ENCODE peak calls at places on chromosomes 11 and 22, in four cellular contexts. A is WTC11, J is K562, M is HepG2. L is an unnamed sample.
A peak's percentile ranks its signal among the peaks of the same experiment; 100 is the strongest.

GRCh38 chr11:117826360-117826635 is 1.8 kb upstream of the FXYD2 start:
- DNase-seq in A (no peak), J (no peak), M (no peak), L (no peak)

GRCh38 chr11:128905345-128906184 is 14.4 kb downstream of the KCNJ5 start:
- DNase-seq in A (peak; percentile 69), J (peak; percentile 15), M (no peak), L (peak; percentile 86)

GRCh38 chr22:37818397-37819099 is 4.6 kb upstream of the GALR3 start:
- DNase-seq in A (peak; percentile 75), J (no peak), M (no peak), L (no peak)

GRCh38 chr11:14635559-14635958 is 8.0 kb upstream of the PDE3B start:
- DNase-seq in A (no peak), J (no peak), M (no peak), L (no peak)

GRCh38 chr11:60924110-60924905 is at the start of gene TMEM132A:
- DNase-seq in A (peak; percentile 85), J (peak; percentile 50), M (peak; percentile 37), L (peak; percentile 99)

GRCh38 chr22:27400811-27401210 is 400.7 kb downstream of the MN1 start:
- DNase-seq in A (no peak), J (no peak), M (no peak), L (no peak)

GRCh38 chr11:133927690-133928627 is 28.8 kb downstream of the IGSF9B start:
- DNase-seq in A (peak; percentile 83), J (peak; percentile 58), M (peak; percentile 36), L (peak; percentile 94)

GRCh38 chr11:115521874-115522273 is 17.7 kb upstream of the CADM1 start:
- DNase-seq in A (no peak), J (no peak), M (no peak), L (no peak)

GRCh38 chr11:57458410-57459111 is 1.8 kb upstream of the RTN4RL2 start:
- DNase-seq in A (peak; percentile 74), J (peak; percentile 58), M (no peak), L (peak; percentile 84)

GRCh38 chr22:30582051-30582450 is 7.6 kb upstream of the GAL3ST1 start:
- DNase-seq in A (no peak), J (no peak), M (no peak), L (no peak)

GRCh38 chr11:114135737-114136151 is 76.2 kb downstream of the ZBTB16 start:
- DNase-seq in A (no peak), J (no peak), M (no peak), L (no peak)

GRCh38 chr11:118928870-118929495 is 3.3 kb upstream of the BCL9L start:
- DNase-seq in A (no peak), J (peak; percentile 58), M (peak; percentile 36), L (peak; percentile 80)

GRCh38 chr22:22576244-22576988 is 17.4 kb upstream of the PRAME start:
- DNase-seq in A (peak; percentile 84), J (peak; percentile 96), M (peak; percentile 32), L (peak; percentile 79)

GRCh38 chr22:23537421-23537820 is 42.7 kb downstream of the IGLL1 start:
- DNase-seq in A (no peak), J (no peak), M (no peak), L (no peak)

GRCh38 chr11:45021692-45022130 is 71.0 kb upstream of the TP53I11 start:
- DNase-seq in A (peak; percentile 40), J (no peak), M (no peak), L (peak; percentile 33)

GRCh38 chr22:20080445-20080775 is 369 bp downstream of the DGCR8 start:
- DNase-seq in A (peak; percentile 58), J (peak; percentile 96), M (peak; percentile 23), L (peak; percentile 90)

GRCh38 chr11:77411238-77411637 is 62.7 kb downstream of the PAK1 start:
- DNase-seq in A (no peak), J (no peak), M (no peak), L (no peak)

GRCh38 chr11:29214833-29215232 is 802.0 kb downstream of the KCNA4 start:
- DNase-seq in A (no peak), J (no peak), M (no peak), L (no peak)

GRCh38 chr11:25758145-25758661 is 573.7 kb upstream of the ANO3 start:
- DNase-seq in A (no peak), J (no peak), M (no peak), L (no peak)

GRCh38 chr11:88178211-88178610 is 3.0 kb upstream of the RAB38 start:
- DNase-seq in A (no peak), J (no peak), M (no peak), L (no peak)

GRCh38 chr22:45757068-45757467 is 85.4 kb downstream of the ATXN10 start:
- DNase-seq in A (peak; percentile 83), J (no peak), M (no peak), L (no peak)

GRCh38 chr11:76313271-76313670 is 67.7 kb downstream of the THAP12 start:
- DNase-seq in A (no peak), J (no peak), M (no peak), L (no peak)

GRCh38 chr22:23233084-23233501 is 52.8 kb downstream of the BCR start:
- DNase-seq in A (no peak), J (no peak), M (no peak), L (peak; percentile 57)

GRCh38 chr11:95084509-95084908 is 5.1 kb upstream of the ENDOD1 start:
- DNase-seq in A (no peak), J (peak; percentile 44), M (no peak), L (no peak)

GRCh38 chr11:100872951-100873350 is 185.9 kb downstream of the ARHGAP42 start:
- DNase-seq in A (no peak), J (no peak), M (no peak), L (no peak)

GRCh38 chr22:35462558-35463230 is 62.8 kb downstream of the MCM5 start:
- DNase-seq in A (no peak), J (no peak), M (no peak), L (no peak)

GRCh38 chr22:38203090-38203810 is 1.5 kb downstream of the MAFF start:
- DNase-seq in A (peak; percentile 56), J (peak; percentile 49), M (peak; percentile 46), L (peak; percentile 50)

GRCh38 chr22:39700565-39700964 is 130.0 kb downstream of the CACNA1I start:
- DNase-seq in A (no peak), J (no peak), M (no peak), L (no peak)

GRCh38 chr11:86741489-86742435 is 58.6 kb upstream of the PRSS23 start:
- DNase-seq in A (no peak), J (no peak), M (peak; percentile 81), L (no peak)

GRCh38 chr11:21921151-21921550 is 271.7 kb upstream of the ANO5 start:
- DNase-seq in A (no peak), J (no peak), M (no peak), L (no peak)

GRCh38 chr11:62553839-62554361 is 7.3 kb upstream of the AHNAK start:
- DNase-seq in A (no peak), J (no peak), M (no peak), L (no peak)

GRCh38 chr11:44726278-44727113 is at the start of gene TSPAN18:
- DNase-seq in A (peak; percentile 62), J (peak; percentile 58), M (no peak), L (peak; percentile 88)

GRCh38 chr11:72333657-72334056 is 89.7 kb upstream of the PHOX2A start:
- DNase-seq in A (peak; percentile 69), J (peak; percentile 71), M (no peak), L (peak; percentile 61)

GRCh38 chr22:48084041-48084748 is 1321.7 kb downstream of the TBC1D22A start:
- DNase-seq in A (no peak), J (no peak), M (no peak), L (no peak)
- TF ChIP-seq FOXJ3 in A (no peak), J (no peak), M (no peak), L (no peak)

DNA sequence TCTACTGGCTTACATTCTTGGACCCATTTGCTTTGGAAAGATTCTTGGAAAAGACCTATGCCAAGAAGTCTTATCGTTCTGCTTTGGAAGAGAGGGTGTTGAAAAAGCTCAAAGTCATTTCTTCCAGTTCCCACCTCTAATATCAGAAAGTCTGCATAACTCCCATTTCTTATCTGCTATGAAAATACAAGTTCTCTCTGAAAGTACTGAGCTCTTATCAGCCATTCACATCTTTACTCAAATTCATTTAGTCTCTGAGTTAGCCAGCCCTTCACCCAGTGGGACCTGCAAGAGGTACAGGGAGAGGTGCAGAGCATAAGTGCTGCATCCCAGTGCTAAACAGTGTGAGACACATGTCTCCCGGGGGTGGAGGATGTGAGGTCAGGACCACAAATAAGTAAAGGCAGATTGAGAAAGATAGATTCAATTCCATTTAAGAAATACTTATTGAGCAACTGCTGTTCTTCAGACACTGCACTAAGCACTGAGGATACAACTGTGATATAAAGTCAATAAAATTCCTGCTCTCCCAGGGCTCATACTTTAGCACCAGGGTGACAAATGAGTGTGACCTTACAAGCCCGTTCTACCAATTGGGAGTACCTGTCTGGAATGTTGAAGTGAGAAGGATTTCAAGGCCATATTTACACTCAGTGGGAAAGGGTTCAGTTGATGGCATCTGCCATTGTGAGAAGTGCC is 76.7 kb downstream of the PISD start:
- DNase-seq in A (no peak), J (peak; percentile 77), M (peak; percentile 61), L (no peak)
- TF ChIP-seq FOXJ3 in A (no peak), J (no peak), M (no peak), L (no peak)

GRCh38 chr11:2202071-2202899 is 30.7 kb upstream of the TH start:
- DNase-seq in A (no peak), J (no peak), M (no peak), L (peak; percentile 19)
- TF ChIP-seq FOXJ3 in A (no peak), J (no peak), M (no peak), L (no peak)

DNA sequence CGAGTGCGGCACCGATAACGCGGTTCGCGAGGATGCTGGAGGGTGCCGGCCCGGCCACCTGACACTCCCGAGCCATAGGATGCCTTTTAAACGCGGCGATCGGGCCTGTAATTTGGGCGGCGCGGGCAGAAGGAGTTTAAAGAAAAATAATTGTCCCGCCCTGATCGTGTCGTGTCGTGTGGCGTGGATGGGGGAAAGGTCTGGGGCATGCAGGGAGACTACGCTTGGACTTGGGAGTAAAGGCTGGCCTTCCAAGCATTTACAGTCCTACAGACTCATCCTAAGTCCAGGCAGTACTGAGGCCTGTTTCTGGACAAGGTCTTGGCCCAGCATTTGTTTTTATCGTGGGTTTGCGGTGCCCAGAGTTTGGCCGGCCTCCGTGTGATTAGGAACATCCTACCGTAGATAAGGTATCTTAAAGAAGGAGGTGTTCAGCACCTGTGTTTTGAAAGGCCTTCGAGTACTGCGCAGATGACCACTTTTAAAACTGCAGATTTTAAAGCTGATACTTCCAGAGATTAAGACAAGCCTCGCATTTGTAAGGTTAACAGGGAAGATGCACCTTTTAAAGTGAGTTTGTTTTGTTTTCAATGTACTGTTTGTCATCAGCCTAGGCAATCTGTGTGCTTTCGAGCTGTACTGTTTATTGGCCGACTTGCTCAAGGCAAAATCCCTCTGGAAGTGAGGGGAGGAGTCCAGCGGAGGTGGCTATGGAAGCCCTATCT is 1.5 kb downstream of the WEE1 start:
- DNase-seq in A (peak; percentile 36), J (peak; percentile 85), M (peak; percentile 82), L (peak; percentile 72)
- TF ChIP-seq FOXJ3 in A (no peak), J (no peak), M (no peak), L (no peak)